ENCODE peak calls at places on chromosomes 6 and 20, in eight cellular contexts. One of them, this sample, is unnamed.
A peak's percentile ranks its signal among the peaks of the same experiment; 100 is the strongest.

GRCh38 chr6:153538491-153538890 is 407.4 kb upstream of the RGS17 start:
- DNase-seq in adrenal gland: no peak
- DNase-seq in CD4-positive, alpha-beta T cell: no peak
- DNase-seq in A549: no peak
- DNase-seq in upper lobe of right lung: no peak
- DNase-seq in neural progenitor cell: no peak
- DNase-seq in heart left ventricle: no peak
- DNase-seq in sigmoid colon: no peak
- DNase-seq in this sample: no peak

GRCh38 chr6:142300758-142301251 is 1.0 kb upstream of the ADGRG6 start:
- DNase-seq in neural progenitor cell: peak; percentile 34
- DNase-seq in upper lobe of right lung: no peak
- DNase-seq in sigmoid colon: no peak
- DNase-seq in A549: peak; percentile 86
- DNase-seq in heart left ventricle: peak; percentile 41
- DNase-seq in CD4-positive, alpha-beta T cell: no peak
- DNase-seq in adrenal gland: peak; percentile 20
- DNase-seq in this sample: no peak

GRCh38 chr6:98927534-98927933 is 20.2 kb downstream of the FBXL4 start:
- DNase-seq in sigmoid colon: no peak
- DNase-seq in adrenal gland: no peak
- DNase-seq in neural progenitor cell: no peak
- DNase-seq in CD4-positive, alpha-beta T cell: no peak
- DNase-seq in heart left ventricle: no peak
- DNase-seq in upper lobe of right lung: no peak
- DNase-seq in A549: no peak
- DNase-seq in this sample: no peak

GRCh38 chr20:24693466-24694156 is 224.2 kb downstream of the SYNDIG1 start:
- DNase-seq in CD4-positive, alpha-beta T cell: no peak
- DNase-seq in neural progenitor cell: no peak
- DNase-seq in sigmoid colon: peak; percentile 38
- DNase-seq in heart left ventricle: no peak
- DNase-seq in adrenal gland: no peak
- DNase-seq in upper lobe of right lung: peak; percentile 51
- DNase-seq in A549: no peak
- DNase-seq in this sample: no peak

GRCh38 chr20:46970937-46971630 is 76.4 kb downstream of the EYA2 start:
- DNase-seq in CD4-positive, alpha-beta T cell: no peak
- DNase-seq in neural progenitor cell: peak; percentile 87
- DNase-seq in heart left ventricle: no peak
- DNase-seq in sigmoid colon: no peak
- DNase-seq in adrenal gland: no peak
- DNase-seq in A549: peak; percentile 94
- DNase-seq in upper lobe of right lung: no peak
- DNase-seq in this sample: peak; percentile 8

GRCh38 chr20:49510562-49511117 is 28.2 kb upstream of the KCNB1 start:
- DNase-seq in sigmoid colon: peak; percentile 90
- DNase-seq in neural progenitor cell: no peak
- DNase-seq in heart left ventricle: peak; percentile 68
- DNase-seq in upper lobe of right lung: peak; percentile 67
- DNase-seq in CD4-positive, alpha-beta T cell: no peak
- DNase-seq in A549: no peak
- DNase-seq in adrenal gland: peak; percentile 26
- DNase-seq in this sample: no peak

GRCh38 chr6:169165561-169166300 is 87.9 kb downstream of the THBS2 start:
- DNase-seq in CD4-positive, alpha-beta T cell: no peak
- DNase-seq in adrenal gland: no peak
- DNase-seq in upper lobe of right lung: no peak
- DNase-seq in A549: no peak
- DNase-seq in heart left ventricle: no peak
- DNase-seq in neural progenitor cell: no peak
- DNase-seq in sigmoid colon: peak; percentile 52
- DNase-seq in this sample: no peak

GRCh38 chr20:39775110-39775509 is 813.0 kb downstream of the DHX35 start:
- DNase-seq in A549: no peak
- DNase-seq in heart left ventricle: peak; percentile 76
- DNase-seq in upper lobe of right lung: no peak
- DNase-seq in neural progenitor cell: no peak
- DNase-seq in adrenal gland: peak; percentile 93
- DNase-seq in CD4-positive, alpha-beta T cell: no peak
- DNase-seq in sigmoid colon: peak; percentile 74
- DNase-seq in this sample: no peak

GRCh38 chr20:17723301-17723691 is 23.5 kb downstream of the BANF2 start:
- DNase-seq in adrenal gland: no peak
- DNase-seq in A549: no peak
- DNase-seq in CD4-positive, alpha-beta T cell: no peak
- DNase-seq in neural progenitor cell: no peak
- DNase-seq in sigmoid colon: no peak
- DNase-seq in upper lobe of right lung: no peak
- DNase-seq in heart left ventricle: no peak
- DNase-seq in this sample: no peak

GRCh38 chr6:141451508-141452353 is 681.0 kb upstream of the GJE1 start:
- DNase-seq in adrenal gland: no peak
- DNase-seq in CD4-positive, alpha-beta T cell: no peak
- DNase-seq in heart left ventricle: no peak
- DNase-seq in upper lobe of right lung: no peak
- DNase-seq in sigmoid colon: no peak
- DNase-seq in A549: peak; percentile 18
- DNase-seq in neural progenitor cell: peak; percentile 52
- DNase-seq in this sample: no peak

GRCh38 chr20:47181056-47181862 is 175.2 kb downstream of the ZMYND8 start:
- DNase-seq in CD4-positive, alpha-beta T cell: no peak
- DNase-seq in A549: peak; percentile 82
- DNase-seq in sigmoid colon: no peak
- DNase-seq in heart left ventricle: no peak
- DNase-seq in neural progenitor cell: peak; percentile 36
- DNase-seq in adrenal gland: no peak
- DNase-seq in upper lobe of right lung: no peak
- DNase-seq in this sample: no peak

GRCh38 chr6:134621858-134622257 is 303.9 kb upstream of the SGK1 start:
- DNase-seq in neural progenitor cell: no peak
- DNase-seq in A549: no peak
- DNase-seq in upper lobe of right lung: no peak
- DNase-seq in sigmoid colon: no peak
- DNase-seq in CD4-positive, alpha-beta T cell: no peak
- DNase-seq in adrenal gland: no peak
- DNase-seq in heart left ventricle: no peak
- DNase-seq in this sample: no peak

GRCh38 chr6:159094444-159095252 is 49.9 kb upstream of the TAGAP start:
- DNase-seq in sigmoid colon: no peak
- DNase-seq in A549: no peak
- DNase-seq in adrenal gland: no peak
- DNase-seq in heart left ventricle: no peak
- DNase-seq in CD4-positive, alpha-beta T cell: peak; percentile 61
- DNase-seq in neural progenitor cell: no peak
- DNase-seq in upper lobe of right lung: no peak
- DNase-seq in this sample: no peak

GRCh38 chr6:69179681-69180080 is 544.6 kb downstream of the ADGRB3 start:
- DNase-seq in CD4-positive, alpha-beta T cell: no peak
- DNase-seq in upper lobe of right lung: peak; percentile 41
- DNase-seq in A549: peak; percentile 2
- DNase-seq in heart left ventricle: no peak
- DNase-seq in sigmoid colon: no peak
- DNase-seq in neural progenitor cell: no peak
- DNase-seq in adrenal gland: no peak
- DNase-seq in this sample: no peak

GRCh38 chr6:165844801-165845364 is 181.8 kb upstream of the PDE10A start:
- DNase-seq in A549: no peak
- DNase-seq in heart left ventricle: no peak
- DNase-seq in neural progenitor cell: no peak
- DNase-seq in sigmoid colon: no peak
- DNase-seq in upper lobe of right lung: no peak
- DNase-seq in CD4-positive, alpha-beta T cell: no peak
- DNase-seq in adrenal gland: no peak
- DNase-seq in this sample: no peak

GRCh38 chr6:114404339-114404955 is 61.6 kb upstream of the HS3ST5 start:
- DNase-seq in neural progenitor cell: no peak
- DNase-seq in adrenal gland: no peak
- DNase-seq in sigmoid colon: no peak
- DNase-seq in A549: no peak
- DNase-seq in upper lobe of right lung: no peak
- DNase-seq in CD4-positive, alpha-beta T cell: no peak
- DNase-seq in heart left ventricle: no peak
- DNase-seq in this sample: no peak
- H3K27ac ChIP-seq in neural progenitor cell: no peak overlapping the region
- H3K27ac ChIP-seq in adrenal gland: no peak overlapping the region
- H3K27ac ChIP-seq in sigmoid colon: no peak overlapping the region
- H3K27ac ChIP-seq in A549: no peak overlapping the region
- H3K27ac ChIP-seq in upper lobe of right lung: no peak overlapping the region
- H3K27ac ChIP-seq in CD4-positive, alpha-beta T cell: no peak overlapping the region
- H3K27ac ChIP-seq in heart left ventricle: no peak overlapping the region
- H3K27ac ChIP-seq in this sample: no peak overlapping the region

GRCh38 chr6:11606287-11606686 is 68.7 kb downstream of the TMEM170B start:
- DNase-seq in heart left ventricle: no peak
- DNase-seq in neural progenitor cell: no peak
- DNase-seq in upper lobe of right lung: no peak
- DNase-seq in adrenal gland: no peak
- DNase-seq in A549: no peak
- DNase-seq in CD4-positive, alpha-beta T cell: no peak
- DNase-seq in sigmoid colon: no peak
- DNase-seq in this sample: no peak

GRCh38 chr6:11604836-11605506 is 67.4 kb downstream of the TMEM170B start:
- DNase-seq in neural progenitor cell: no peak
- DNase-seq in adrenal gland: no peak
- DNase-seq in upper lobe of right lung: no peak
- DNase-seq in CD4-positive, alpha-beta T cell: no peak
- DNase-seq in sigmoid colon: no peak
- DNase-seq in heart left ventricle: no peak
- DNase-seq in A549: no peak
- DNase-seq in this sample: no peak

GRCh38 chr6:11604215-11604614 is 66.7 kb downstream of the TMEM170B start:
- DNase-seq in heart left ventricle: no peak
- DNase-seq in CD4-positive, alpha-beta T cell: no peak
- DNase-seq in adrenal gland: no peak
- DNase-seq in sigmoid colon: no peak
- DNase-seq in neural progenitor cell: no peak
- DNase-seq in A549: no peak
- DNase-seq in upper lobe of right lung: no peak
- DNase-seq in this sample: no peak

GRCh38 chr6:11607381-11607780 is 69.8 kb downstream of the TMEM170B start:
- DNase-seq in neural progenitor cell: no peak
- DNase-seq in heart left ventricle: no peak
- DNase-seq in upper lobe of right lung: no peak
- DNase-seq in CD4-positive, alpha-beta T cell: no peak
- DNase-seq in adrenal gland: no peak
- DNase-seq in A549: no peak
- DNase-seq in sigmoid colon: no peak
- DNase-seq in this sample: no peak

DNA sequence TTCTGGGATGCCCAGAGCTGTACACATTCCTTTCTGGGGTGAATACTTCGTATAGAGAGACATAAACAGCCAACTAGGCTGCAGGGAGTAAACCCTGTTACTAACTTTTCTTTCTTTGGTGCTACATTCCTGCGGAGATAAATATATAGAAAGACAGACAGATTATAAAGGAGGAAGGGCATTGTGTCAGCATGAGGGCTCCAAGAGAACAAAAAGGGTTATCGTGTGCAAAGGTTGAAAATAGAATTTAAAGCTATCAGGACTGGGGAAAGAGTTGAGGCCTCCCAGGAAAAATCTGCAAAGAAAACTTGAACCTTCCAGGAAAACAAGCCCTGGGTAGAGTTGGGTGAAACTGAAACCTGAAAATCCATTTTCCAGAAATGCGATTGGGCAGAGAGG is 68.0 kb downstream of the TMEM170B start:
- DNase-seq in neural progenitor cell: peak; percentile 8
- DNase-seq in upper lobe of right lung: no peak
- DNase-seq in heart left ventricle: no peak
- DNase-seq in A549: no peak
- DNase-seq in CD4-positive, alpha-beta T cell: no peak
- DNase-seq in adrenal gland: no peak
- DNase-seq in sigmoid colon: no peak
- DNase-seq in this sample: no peak
- H3K27ac ChIP-seq in neural progenitor cell: peak overlapping the region; percentile 0
- H3K27ac ChIP-seq in upper lobe of right lung: no peak overlapping the region
- H3K27ac ChIP-seq in heart left ventricle: no peak overlapping the region
- H3K27ac ChIP-seq in A549: peak overlapping the region; percentile 71
- H3K27ac ChIP-seq in CD4-positive, alpha-beta T cell: no peak overlapping the region
- H3K27ac ChIP-seq in adrenal gland: no peak overlapping the region
- H3K27ac ChIP-seq in sigmoid colon: no peak overlapping the region
- H3K27ac ChIP-seq in this sample: no peak overlapping the region

GRCh38 chr20:10133532-10133931 is 85.1 kb upstream of the SNAP25 start:
- DNase-seq in adrenal gland: no peak
- DNase-seq in neural progenitor cell: no peak
- DNase-seq in upper lobe of right lung: no peak
- DNase-seq in heart left ventricle: no peak
- DNase-seq in CD4-positive, alpha-beta T cell: no peak
- DNase-seq in A549: no peak
- DNase-seq in sigmoid colon: no peak
- DNase-seq in this sample: no peak

GRCh38 chr20:10131612-10132345 is 86.9 kb upstream of the SNAP25 start:
- DNase-seq in upper lobe of right lung: no peak
- DNase-seq in sigmoid colon: peak; percentile 84
- DNase-seq in A549: peak; percentile 78
- DNase-seq in CD4-positive, alpha-beta T cell: no peak
- DNase-seq in adrenal gland: peak; percentile 62
- DNase-seq in heart left ventricle: peak; percentile 87
- DNase-seq in neural progenitor cell: peak; percentile 20
- DNase-seq in this sample: no peak

GRCh38 chr20:10125757-10126156 is 91.0 kb downstream of the ANKEF1 start:
- DNase-seq in upper lobe of right lung: no peak
- DNase-seq in A549: no peak
- DNase-seq in heart left ventricle: no peak
- DNase-seq in adrenal gland: peak; percentile 35
- DNase-seq in neural progenitor cell: no peak
- DNase-seq in sigmoid colon: no peak
- DNase-seq in CD4-positive, alpha-beta T cell: no peak
- DNase-seq in this sample: no peak

GRCh38 chr20:10132391-10132790 is 86.2 kb upstream of the SNAP25 start:
- DNase-seq in upper lobe of right lung: no peak
- DNase-seq in neural progenitor cell: no peak
- DNase-seq in heart left ventricle: no peak
- DNase-seq in A549: no peak
- DNase-seq in CD4-positive, alpha-beta T cell: no peak
- DNase-seq in sigmoid colon: no peak
- DNase-seq in adrenal gland: no peak
- DNase-seq in this sample: no peak

DNA sequence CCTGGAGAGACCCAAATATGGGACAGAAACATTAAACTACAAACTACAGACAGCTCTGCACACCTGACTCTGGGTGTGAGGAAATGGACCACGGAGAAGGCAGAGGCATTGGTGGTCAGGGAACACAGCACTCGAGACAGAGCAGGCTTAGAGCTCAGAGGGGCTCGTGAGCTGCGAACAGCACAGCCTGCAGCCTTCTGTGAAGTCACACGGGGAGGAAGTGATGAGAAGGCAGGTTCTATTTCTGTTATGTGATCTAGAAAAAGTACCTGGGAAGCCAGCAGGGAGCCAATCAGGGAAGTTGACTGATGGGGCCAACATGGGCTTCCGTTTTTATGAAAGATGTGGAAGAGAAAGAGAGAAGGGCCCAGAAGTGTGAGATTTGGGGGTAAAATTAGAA is 88.9 kb upstream of the SNAP25 start:
- DNase-seq in A549: no peak
- DNase-seq in sigmoid colon: no peak
- DNase-seq in adrenal gland: no peak
- DNase-seq in heart left ventricle: no peak
- DNase-seq in upper lobe of right lung: no peak
- DNase-seq in CD4-positive, alpha-beta T cell: no peak
- DNase-seq in neural progenitor cell: no peak
- DNase-seq in this sample: no peak
- H3K27ac ChIP-seq in A549: peak overlapping the region; percentile 62
- H3K27ac ChIP-seq in sigmoid colon: no peak overlapping the region
- H3K27ac ChIP-seq in adrenal gland: no peak overlapping the region
- H3K27ac ChIP-seq in heart left ventricle: no peak overlapping the region
- H3K27ac ChIP-seq in upper lobe of right lung: no peak overlapping the region
- H3K27ac ChIP-seq in CD4-positive, alpha-beta T cell: no peak overlapping the region
- H3K27ac ChIP-seq in neural progenitor cell: no peak overlapping the region
- H3K27ac ChIP-seq in this sample: no peak overlapping the region

GRCh38 chr6:106560966-106561740 is 68.1 kb downstream of the RTN4IP1 start:
- DNase-seq in neural progenitor cell: no peak
- DNase-seq in upper lobe of right lung: no peak
- DNase-seq in adrenal gland: no peak
- DNase-seq in CD4-positive, alpha-beta T cell: no peak
- DNase-seq in heart left ventricle: no peak
- DNase-seq in A549: no peak
- DNase-seq in sigmoid colon: no peak
- DNase-seq in this sample: no peak
- H3K27ac ChIP-seq in neural progenitor cell: no peak overlapping the region
- H3K27ac ChIP-seq in upper lobe of right lung: no peak overlapping the region
- H3K27ac ChIP-seq in adrenal gland: no peak overlapping the region
- H3K27ac ChIP-seq in CD4-positive, alpha-beta T cell: no peak overlapping the region
- H3K27ac ChIP-seq in heart left ventricle: no peak overlapping the region
- H3K27ac ChIP-seq in A549: peak overlapping the region; percentile 71
- H3K27ac ChIP-seq in sigmoid colon: no peak overlapping the region
- H3K27ac ChIP-seq in this sample: no peak overlapping the region